ENCODE peak calls at places on chromosomes 13 and 19, in six cellular contexts. V is body of pancreas, Y is lower leg skin, L is NB4, P is H1, H is IMR-90. C is an unnamed sample.

GRCh38 chr19:44003461-44004134 is 841 bp downstream of the ZNF230 start:
- DNase-seq in P (no peak), L (peak; percentile 66), V (no peak), Y (no peak), H (no peak), C (peak; percentile 49)

GRCh38 chr19:4115050-4115817 is 8.7 kb downstream of the MAP2K2 start:
- DNase-seq in Y (no peak), P (no peak), L (peak; percentile 32), V (no peak), H (no peak), C (no peak)

GRCh38 chr19:48596679-48597465 is 9.7 kb upstream of the SPACA4 start:
- DNase-seq in V (no peak), H (no peak), P (no peak), L (peak; percentile 54), Y (no peak), C (no peak)

GRCh38 chr13:94556646-94557045 is 39.3 kb downstream of the TGDS start:
- DNase-seq in P (no peak), V (no peak), H (no peak), Y (no peak), L (no peak), C (no peak)

GRCh38 chr13:51271008-51271407 is 48.8 kb downstream of the FAM124A start:
- DNase-seq in L (no peak), P (no peak), V (no peak), Y (no peak), H (no peak), C (no peak)

GRCh38 chr13:33937373-33938087 is 119.6 kb downstream of the RFC3 start:
- DNase-seq in Y (no peak), H (no peak), P (peak; percentile 23), L (no peak), V (peak; percentile 26), C (no peak)

GRCh38 chr19:58562126-58563033 is 4.0 kb upstream of the UBE2M start:
- DNase-seq in V (peak; percentile 56), H (peak; percentile 39), Y (no peak), L (no peak), P (no peak), C (no peak)

GRCh38 chr13:30872685-30873443 is 33.2 kb upstream of the MEDAG start:
- DNase-seq in Y (no peak), H (peak; percentile 94), L (peak; percentile 61), V (peak; percentile 15), P (no peak), C (no peak)

GRCh38 chr19:45693168-45693788 is 812 bp downstream of the QPCTL start:
- DNase-seq in P (no peak), Y (peak; percentile 66), H (peak; percentile 57), V (peak; percentile 86), L (peak; percentile 68), C (peak; percentile 71)

GRCh38 chr13:21149568-21149967 is 26.8 kb downstream of the SKA3 start:
- DNase-seq in Y (no peak), L (peak; percentile 44), P (no peak), V (no peak), H (peak; percentile 38), C (no peak)

GRCh38 chr13:108463365-108463764 is 166.0 kb upstream of the MYO16 start:
- DNase-seq in V (no peak), H (peak; percentile 94), P (no peak), L (no peak), Y (no peak), C (no peak)

GRCh38 chr19:50820549-50821247 is 2.9 kb downstream of the KLK1 start:
- DNase-seq in P (no peak), L (peak; percentile 59), Y (no peak), H (no peak), V (peak; percentile 95), C (no peak)

GRCh38 chr13:49112782-49113525 is 107.2 kb upstream of the MLNR start:
- DNase-seq in Y (no peak), L (peak; percentile 71), V (no peak), P (peak; percentile 9), H (peak; percentile 4), C (no peak)

GRCh38 chr19:44613295-44614168 is at the start of gene IGSF23:
- DNase-seq in P (no peak), V (no peak), H (no peak), Y (no peak), L (no peak), C (no peak)

GRCh38 chr19:3690551-3691371 is 9.5 kb downstream of the PIP5K1C start:
- DNase-seq in Y (no peak), P (no peak), H (no peak), V (no peak), L (no peak), C (no peak)

DNA sequence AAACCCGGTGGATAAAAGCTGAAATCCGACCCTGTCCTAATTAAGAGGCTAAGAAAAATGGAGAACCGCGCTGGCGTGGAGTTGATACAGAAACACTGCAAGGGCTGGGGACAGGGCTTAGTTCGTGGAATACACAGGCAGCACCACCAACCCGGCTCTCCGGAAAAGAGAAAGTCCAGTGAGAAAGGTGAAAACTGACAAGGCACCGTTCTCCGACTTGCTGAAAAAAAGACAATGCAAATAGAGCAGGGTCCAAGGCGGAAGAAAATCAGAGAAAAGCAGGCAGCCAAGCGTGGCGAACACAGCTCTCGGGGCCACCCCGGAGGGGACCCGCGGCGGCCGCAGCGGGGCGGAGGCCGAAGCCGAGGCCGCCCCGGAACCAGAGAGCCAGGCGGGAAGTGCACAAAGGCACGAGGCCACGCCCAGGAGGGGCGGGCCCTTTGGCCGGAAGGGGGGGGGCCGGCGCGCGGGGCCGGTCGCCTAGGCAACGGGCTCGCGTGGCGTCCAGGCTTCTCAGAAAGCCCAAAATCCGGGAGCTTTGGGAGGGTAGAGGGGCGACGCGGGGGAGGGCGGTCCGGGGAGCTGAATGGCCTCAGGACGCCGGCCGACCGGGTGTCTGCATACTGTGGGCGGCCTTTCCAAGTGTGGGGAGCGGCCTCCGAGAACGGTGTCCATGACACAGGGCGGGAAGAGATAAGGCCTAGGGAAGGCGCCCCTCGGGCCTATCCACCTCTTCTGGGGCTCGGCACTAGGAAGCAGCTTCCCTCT is 1.2 kb upstream of the ING1 start:
- DNase-seq in P (no peak), L (peak; percentile 93), Y (peak; percentile 77), H (peak; percentile 73), V (peak; percentile 88), C (peak; percentile 93)
- TF ChIP-seq POLR2A in P (peak; percentile 28), L (peak; percentile 99), Y (no peak), H (peak; percentile 81), V (peak; percentile 68), C (peak; percentile 89)

GRCh38 chr13:112055417-112056206 is 11.3 kb upstream of the SOX1 start:
- DNase-seq in Y (no peak), H (no peak), P (no peak), L (no peak), V (no peak), C (no peak)

GRCh38 chr13:112057434-112057735 is 9.6 kb upstream of the SOX1 start:
- DNase-seq in P (no peak), H (no peak), L (no peak), Y (no peak), V (no peak), C (no peak)

GRCh38 chr13:112055032-112055416 is 11.9 kb upstream of the SOX1 start:
- DNase-seq in P (no peak), Y (no peak), H (no peak), V (no peak), L (no peak), C (no peak)

GRCh38 chr13:112056739-112057433 is 10.1 kb upstream of the SOX1 start:
- DNase-seq in H (no peak), V (no peak), L (no peak), P (no peak), Y (no peak), C (no peak)

GRCh38 chr13:112056284-112056727 is 10.6 kb upstream of the SOX1 start:
- DNase-seq in Y (no peak), V (no peak), P (no peak), H (no peak), L (no peak), C (no peak)
- TF ChIP-seq POLR2A in Y (no peak), V (no peak), P (no peak), H (no peak), L (no peak), C (no peak)

GRCh38 chr19:14325134-14325533 is 56.1 kb upstream of the ADGRE5 start:
- DNase-seq in V (no peak), P (no peak), L (no peak), H (no peak), Y (no peak), C (no peak)

GRCh38 chr19:14325863-14326262 is 55.4 kb upstream of the ADGRE5 start:
- DNase-seq in Y (no peak), V (no peak), H (no peak), L (no peak), P (no peak), C (no peak)

GRCh38 chr19:14322889-14323463 is 58.3 kb upstream of the ADGRE5 start:
- DNase-seq in Y (no peak), P (no peak), L (no peak), H (no peak), V (no peak), C (no peak)

GRCh38 chr19:14333101-14333871 is 48.0 kb upstream of the ADGRE5 start:
- DNase-seq in Y (no peak), V (no peak), H (no peak), P (no peak), L (no peak), C (no peak)

DNA sequence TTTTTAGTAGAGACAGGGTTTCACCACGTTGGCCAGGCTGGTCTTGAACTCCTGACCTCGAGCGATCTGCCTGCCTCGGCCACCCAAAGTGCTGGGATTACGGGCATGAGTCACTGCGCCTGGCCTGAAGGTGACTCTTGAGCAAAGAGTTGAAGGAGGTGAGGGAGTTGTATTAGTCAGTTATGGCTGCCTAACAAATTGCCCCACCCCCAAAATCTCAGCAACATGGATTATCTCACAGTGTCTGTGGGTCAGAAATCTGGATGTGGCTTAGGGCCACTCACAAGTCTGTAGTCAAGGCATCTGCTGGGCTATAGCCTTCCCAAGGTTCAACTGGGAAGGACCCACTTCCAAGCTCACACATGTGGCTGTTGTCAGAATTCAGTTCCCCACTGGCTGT is 52.8 kb upstream of the ADGRE5 start:
- DNase-seq in P (no peak), L (no peak), V (no peak), H (no peak), Y (no peak), C (no peak)
- TF ChIP-seq POLR2A in P (no peak), L (no peak), V (no peak), H (no peak), Y (no peak), C (no peak)

GRCh38 chr19:19510432-19510831 is 4.9 kb downstream of the TSSK6 start:
- DNase-seq in Y (no peak), H (no peak), V (no peak), L (no peak), P (no peak), C (no peak)
- TF ChIP-seq POLR2A in Y (no peak), H (no peak), V (no peak), L (no peak), P (no peak), C (no peak)

GRCh38 chr19:17843908-17844490 is 3.8 kb downstream of the JAK3 start:
- DNase-seq in H (no peak), Y (no peak), L (no peak), P (no peak), V (no peak), C (no peak)

GRCh38 chr19:17843428-17843827 is 4.4 kb downstream of the JAK3 start:
- DNase-seq in V (no peak), H (no peak), L (no peak), Y (no peak), P (no peak), C (no peak)

GRCh38 chr19:17846146-17846545 is 1.6 kb downstream of the JAK3 start:
- DNase-seq in H (no peak), Y (no peak), P (no peak), V (no peak), L (no peak), C (no peak)

GRCh38 chr19:17848598-17849292 is 963 bp upstream of the JAK3 start:
- DNase-seq in V (no peak), H (no peak), Y (no peak), P (no peak), L (no peak), C (no peak)

GRCh38 chr19:17847538-17848366 is at the start of gene JAK3:
- DNase-seq in L (no peak), H (peak; percentile 46), V (peak; percentile 29), Y (no peak), P (peak; percentile 75), C (peak; percentile 15)
- TF ChIP-seq POLR2A in L (no peak), H (no peak), V (no peak), Y (no peak), P (no peak), C (no peak)